ENCODE peak calls at places on chromosomes 11 and 22, in eight cellular contexts. N is heart right ventricle, V is brain microvascular endothelial cell, M is AG09309, K is adipocyte, F is kidney epithelial cell, A is lower lobe of right lung, T is mammary epithelial cell. C is an unnamed sample.

GRCh38 chr22:42300286-42301071 is 30.0 kb upstream of the TCF20 start:
- DNase-seq in N (no peak), V (no peak), M (no peak), K (no peak), F (peak), A (no peak), T (peak), C (no peak)

GRCh38 chr11:71385091-71385490 is 63.1 kb downstream of the DHCR7 start:
- DNase-seq in N (no peak), V (no peak), M (no peak), K (no peak), F (no peak), A (no peak), T (no peak), C (no peak)

GRCh38 chr11:116312560-116313340 is 460.0 kb downstream of the BUD13 start:
- DNase-seq in N (peak), V (no peak), M (no peak), K (no peak), F (no peak), A (peak), T (peak), C (peak)

GRCh38 chr22:44074286-44074984 is 50.3 kb downstream of the PARVB start:
- DNase-seq in N (no peak), V (no peak), M (no peak), K (no peak), F (no peak), A (no peak), T (no peak), C (no peak)

GRCh38 chr11:16603890-16604783 is 134.3 kb upstream of the C11orf58 start:
- DNase-seq in N (peak), V (peak), M (no peak), K (peak), F (no peak), A (peak), T (peak), C (peak)

GRCh38 chr11:21798216-21798615 is 394.7 kb upstream of the ANO5 start:
- DNase-seq in N (no peak), V (no peak), M (no peak), K (no peak), F (no peak), A (no peak), T (no peak), C (no peak)

GRCh38 chr22:49929553-49929979 is 11.1 kb downstream of the CRELD2 start:
- DNase-seq in N (peak), V (no peak), M (no peak), K (peak), F (no peak), A (peak), T (no peak), C (no peak)

GRCh38 chr11:60754887-60755286 is 1.8 kb upstream of the MS4A15 start:
- DNase-seq in N (no peak), V (no peak), M (no peak), K (no peak), F (no peak), A (no peak), T (no peak), C (no peak)

GRCh38 chr11:33867996-33868645 is 23.8 kb downstream of the LMO2 start:
- DNase-seq in N (no peak), V (no peak), M (no peak), K (no peak), F (no peak), A (no peak), T (no peak), C (no peak)

GRCh38 chr11:109512249-109512648 is 90.3 kb downstream of the C11orf87 start:
- DNase-seq in N (no peak), V (no peak), M (no peak), K (no peak), F (no peak), A (no peak), T (peak), C (peak)

GRCh38 chr22:22533417-22533816 is 13.3 kb upstream of the ZNF280A start:
- DNase-seq in N (no peak), V (no peak), M (no peak), K (no peak), F (no peak), A (no peak), T (no peak), C (no peak)

GRCh38 chr11:1728281-1728680 is 22.1 kb downstream of the IFITM10 start:
- DNase-seq in N (no peak), V (no peak), M (no peak), K (no peak), F (no peak), A (no peak), T (no peak), C (no peak)

GRCh38 chr22:40196628-40197027 is 18.9 kb downstream of the TNRC6B start:
- DNase-seq in N (no peak), V (peak), M (no peak), K (peak), F (peak), A (no peak), T (peak), C (peak)
- H3K4me3 ChIP-seq in N (no peak), V (no peak), M (no peak), K (peak), F (no peak), A (no peak), T (no peak), C (peak)

GRCh38 chr11:40797981-40798380 is 661.5 kb downstream of the LRRC4C start:
- DNase-seq in N (no peak), V (no peak), M (no peak), K (no peak), F (peak), A (no peak), T (peak), C (peak)
- H3K4me3 ChIP-seq in N (no peak), V (no peak), M (no peak), K (no peak), F (no peak), A (no peak), T (no peak), C (no peak)

GRCh38 chr11:65134240-65134951 is at the start of gene SYVN1:
- DNase-seq in N (peak), V (peak), M (peak), K (peak), F (no peak), A (peak), T (peak), C (peak)

GRCh38 chr11:65133724-65134123 is 595 bp downstream of the SYVN1 start:
- DNase-seq in N (peak), V (no peak), M (no peak), K (peak), F (no peak), A (no peak), T (no peak), C (no peak)

GRCh38 chr11:65134952-65135632 is 773 bp upstream of the SYVN1 start:
- DNase-seq in N (peak), V (peak), M (peak), K (peak), F (peak), A (peak), T (peak), C (peak)

GRCh38 chr11:65136515-65137096 is 2.3 kb upstream of the SYVN1 start:
- DNase-seq in N (no peak), V (no peak), M (no peak), K (no peak), F (no peak), A (no peak), T (no peak), C (no peak)

GRCh38 chr11:65135633-65136145 is 1.4 kb upstream of the SYVN1 start:
- DNase-seq in N (no peak), V (no peak), M (no peak), K (no peak), F (no peak), A (no peak), T (no peak), C (no peak)
- H3K4me3 ChIP-seq in N (peak), V (peak), M (peak), K (peak), F (peak), A (peak), T (peak), C (peak)

GRCh38 chr11:117425679-117426296 is 98.1 kb downstream of the CEP164 start:
- DNase-seq in N (no peak), V (no peak), M (no peak), K (no peak), F (no peak), A (no peak), T (no peak), C (no peak)

GRCh38 chr11:117424781-117425180 is 97.1 kb downstream of the CEP164 start:
- DNase-seq in N (no peak), V (peak), M (peak), K (no peak), F (no peak), A (no peak), T (no peak), C (no peak)

GRCh38 chr11:117427356-117427874 is 99.8 kb downstream of the CEP164 start:
- DNase-seq in N (no peak), V (no peak), M (no peak), K (no peak), F (no peak), A (no peak), T (no peak), C (no peak)

GRCh38 chr11:117426941-117427340 is 99.3 kb downstream of the CEP164 start:
- DNase-seq in N (no peak), V (no peak), M (no peak), K (no peak), F (no peak), A (no peak), T (no peak), C (no peak)

GRCh38 chr11:117426297-117426685 is 98.6 kb downstream of the CEP164 start:
- DNase-seq in N (peak), V (peak), M (no peak), K (peak), F (no peak), A (peak), T (peak), C (no peak)
- H3K4me3 ChIP-seq in N (no peak), V (no peak), M (no peak), K (no peak), F (no peak), A (no peak), T (no peak), C (no peak)